ENCODE peak calls at places on chromosomes 13 and 19, in eight cellular contexts. P, Z, B, D, Y, L, Q and I are unnamed samples.
A peak's percentile ranks its signal among the peaks of the same experiment; 100 is the strongest.

GRCh38 chr13:102978168-102978567 is 88.0 kb downstream of the SLC10A2 start:
- DNase-seq in P (no peak), Z (no peak), B (no peak), D (no peak), Y (no peak), L (no peak), Q (no peak), I (peak; percentile 37)

GRCh38 chr13:36143768-36144167 is 12.6 kb upstream of the DCLK1 start:
- DNase-seq in P (no peak), Z (no peak), B (no peak), D (no peak), Y (no peak), L (no peak), Q (no peak), I (no peak)

GRCh38 chr13:83839158-83839557 is 43.1 kb downstream of the SLITRK1 start:
- DNase-seq in P (peak; percentile 54), Z (no peak), B (peak; percentile 42), D (no peak), Y (no peak), L (no peak), Q (no peak), I (no peak)

GRCh38 chr13:94009696-94010095 is 469.8 kb downstream of the DCT start:
- DNase-seq in P (no peak), Z (no peak), B (no peak), D (no peak), Y (no peak), L (no peak), Q (no peak), I (peak; percentile 4)

GRCh38 chr19:50510121-50510670 is 795 bp downstream of the JOSD2 start:
- DNase-seq in P (peak; percentile 35), Z (no peak), B (no peak), D (no peak), Y (no peak), L (peak; percentile 30), Q (peak; percentile 73), I (no peak)

GRCh38 chr13:23728807-23729206 is 158.6 kb downstream of the TNFRSF19 start:
- DNase-seq in P (no peak), Z (no peak), B (no peak), D (no peak), Y (no peak), L (no peak), Q (no peak), I (no peak)

GRCh38 chr19:50224986-50225747 is 21.7 kb downstream of the MYH14 start:
- DNase-seq in P (no peak), Z (peak; percentile 41), B (no peak), D (no peak), Y (no peak), L (no peak), Q (no peak), I (no peak)

GRCh38 chr19:55091955-55092354 is 16.3 kb downstream of the EPS8L1 start:
- DNase-seq in P (peak; percentile 62), Z (no peak), B (peak; percentile 97), D (no peak), Y (no peak), L (no peak), Q (no peak), I (no peak)

GRCh38 chr13:109914111-109914510 is 127.7 kb upstream of the IRS2 start:
- DNase-seq in P (no peak), Z (no peak), B (no peak), D (no peak), Y (no peak), L (no peak), Q (no peak), I (no peak)

GRCh38 chr19:10096615-10096963 is 5.9 kb downstream of the ANGPTL6 start:
- DNase-seq in P (no peak), Z (no peak), B (no peak), D (no peak), Y (no peak), L (no peak), Q (no peak), I (no peak)

DNA sequence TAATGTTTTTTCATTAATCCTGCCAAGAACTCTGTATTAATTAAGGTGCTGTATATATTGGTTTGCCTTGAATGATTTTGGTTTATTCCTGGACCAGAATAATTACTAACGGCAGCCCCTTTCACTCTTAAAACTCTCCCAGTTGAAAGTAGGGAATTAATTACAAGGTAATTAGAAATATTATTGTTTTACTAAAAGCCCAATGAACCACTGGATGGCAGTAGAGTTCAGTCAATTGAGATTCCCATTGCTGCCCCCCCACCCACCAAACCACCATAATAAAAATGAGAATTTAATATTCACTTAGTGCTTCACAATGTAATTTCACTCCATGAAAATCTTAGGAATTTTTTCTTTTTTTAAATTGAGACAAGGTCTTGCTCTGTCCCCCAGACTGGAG is 13.7 kb downstream of the WBP4 start:
- DNase-seq in P (peak; percentile 46), Z (no peak), B (no peak), D (no peak), Y (peak; percentile 49), L (peak; percentile 41), Q (no peak), I (no peak)
- TF ChIP-seq CTCF in P (peak; percentile 65), Z (peak; percentile 48), B (peak; percentile 82), D (peak; percentile 70), Y (peak; percentile 72), L (peak; percentile 62), Q (peak; percentile 60), I (peak; percentile 38)

DNA sequence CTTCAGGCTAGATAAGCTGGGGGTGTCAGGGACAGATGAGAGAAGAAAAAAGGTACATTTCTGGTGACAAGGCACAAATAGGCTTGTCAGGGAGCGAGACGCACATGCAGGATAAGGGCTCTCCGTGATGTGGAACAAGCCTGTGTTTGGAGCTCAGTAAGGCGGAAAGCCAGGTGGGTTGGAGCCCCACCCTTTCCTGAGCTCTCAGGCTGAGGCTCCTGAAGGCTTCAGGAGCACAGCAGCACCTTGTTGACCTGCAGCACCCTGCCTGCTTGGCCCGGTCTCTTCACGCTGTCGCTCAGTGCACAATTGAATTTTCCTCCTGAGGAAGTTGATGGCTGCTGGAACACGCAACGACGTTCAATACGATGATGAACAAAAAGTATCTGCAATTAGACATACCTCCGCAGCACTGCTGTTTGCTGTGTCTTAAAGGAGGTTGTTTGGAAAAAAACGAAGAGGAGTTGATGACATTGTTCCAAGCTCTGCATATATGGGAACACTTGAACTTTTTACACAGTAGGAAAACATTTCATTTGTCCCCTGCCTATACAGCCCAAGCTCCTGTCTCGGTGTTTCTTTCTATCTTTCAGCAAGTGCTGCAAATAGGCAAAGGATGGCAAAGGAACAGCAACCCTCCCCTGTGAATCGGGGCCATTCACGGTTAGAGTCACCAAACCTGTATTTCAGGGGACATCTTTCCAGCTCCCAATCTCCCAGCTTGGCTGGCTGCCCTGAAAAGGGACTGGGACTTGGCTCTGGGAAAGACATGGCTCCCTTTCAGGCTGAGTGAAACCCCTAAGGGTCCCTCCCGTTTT is 29.5 kb downstream of the SERP2 start:
- DNase-seq in P (no peak), Z (no peak), B (peak; percentile 69), D (peak; percentile 87), Y (no peak), L (peak; percentile 51), Q (no peak), I (peak; percentile 8)
- H3K4me1 ChIP-seq in P (peaks cover 48% of the 10 kb centered on the region), Z (peaks cover 8% of the 10 kb centered on the region), B (peaks cover 30% of the 10 kb centered on the region), D (peaks cover 6% of the 10 kb centered on the region), Y (no peaks in the 10 kb centered on the region), L (peaks cover 19% of the 10 kb centered on the region), Q (no peaks in the 10 kb centered on the region), I (peaks cover 10% of the 10 kb centered on the region)

DNA sequence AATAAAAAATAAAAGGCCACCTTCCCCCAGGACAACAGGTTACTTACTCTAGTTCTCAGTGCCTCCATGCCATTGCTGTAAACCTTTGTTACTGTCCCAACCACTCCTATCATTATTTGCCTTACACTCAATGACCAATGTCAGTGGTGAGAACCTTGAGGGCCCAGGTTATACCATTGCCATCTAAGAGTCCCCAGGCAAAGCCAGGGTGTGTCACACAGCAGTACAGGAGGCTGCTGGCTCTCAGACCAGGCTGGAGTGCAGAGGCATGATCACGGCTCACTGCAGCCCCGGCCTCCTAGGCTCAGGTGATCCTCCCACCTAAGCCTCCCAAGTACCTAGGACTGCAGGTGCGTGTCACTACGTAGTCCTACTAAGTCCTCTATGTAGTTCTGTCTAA is 6.1 kb downstream of the ELAVL1 start:
- DNase-seq in P (no peak), Z (no peak), B (no peak), D (no peak), Y (no peak), L (no peak), Q (no peak), I (no peak)
- TF ChIP-seq CTCF in P (no peak), Z (no peak), B (no peak), D (no peak), Y (no peak), L (no peak), Q (no peak), I (no peak)

DNA sequence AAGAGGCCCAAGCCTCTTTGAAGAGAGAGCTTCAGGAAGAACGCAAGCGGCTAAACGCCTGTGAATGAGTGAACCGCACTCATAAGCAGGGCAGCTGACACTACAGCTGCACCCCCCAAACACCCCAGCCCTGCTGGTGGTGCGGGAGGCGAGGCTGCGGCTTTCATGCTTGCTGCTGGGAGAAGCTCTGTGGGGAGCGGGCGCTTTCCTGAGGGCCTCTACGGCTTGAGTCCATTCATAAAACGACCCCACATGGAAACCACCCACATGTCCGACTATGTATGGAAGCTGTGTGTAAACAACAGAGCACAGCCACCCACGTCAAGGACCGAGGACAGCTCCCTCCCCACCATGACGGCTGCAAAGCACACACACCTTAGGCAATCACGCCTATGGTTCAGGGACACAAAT is 5.5 kb downstream of the AP3D1 start:
- DNase-seq in P (no peak), Z (no peak), B (no peak), D (no peak), Y (peak; percentile 37), L (no peak), Q (no peak), I (no peak)
- H3K4me1 ChIP-seq in P (peaks cover 16% of the 10 kb centered on the region), Z (peaks cover 61% of the 10 kb centered on the region), B (peaks cover 4% of the 10 kb centered on the region), D (no peaks in the 10 kb centered on the region), Y (peaks cover 39% of the 10 kb centered on the region), L (peaks cover 48% of the 10 kb centered on the region), Q (peaks cover 26% of the 10 kb centered on the region), I (peaks cover 21% of the 10 kb centered on the region)

GRCh38 chr13:106145997-106146864 is 389.2 kb downstream of the EFNB2 start:
- DNase-seq in P (no peak), Z (no peak), B (peak; percentile 55), D (no peak), Y (no peak), L (no peak), Q (no peak), I (no peak)
- TF ChIP-seq CTCF in P (no peak), Z (no peak), B (peak; percentile 73), D (no peak), Y (no peak), L (no peak), Q (no peak), I (no peak)